ENCODE peak calls at places on chromosome 15, in five cellular contexts. One of them, this sample, is unnamed.
A peak's percentile ranks its signal among the peaks of the same experiment; 100 is the strongest.

GRCh38 chr15:70892912-70893560 is 410 bp downstream of the LRRC49 start:
- DNase-seq in tibial nerve: no peak
- DNase-seq in effector memory CD4-positive, alpha-beta T cell: no peak
- DNase-seq in stomach: no peak
- DNase-seq in psoas muscle: no peak
- DNase-seq in this sample: no peak

GRCh38 chr15:101453123-101454120 is 36.1 kb downstream of the PCSK6 start:
- DNase-seq in psoas muscle: no peak
- DNase-seq in effector memory CD4-positive, alpha-beta T cell: no peak
- DNase-seq in tibial nerve: no peak
- DNase-seq in stomach: no peak
- DNase-seq in this sample: no peak

GRCh38 chr15:62594017-62594416 is 428.9 kb upstream of the C2CD4B start:
- DNase-seq in psoas muscle: no peak
- DNase-seq in tibial nerve: no peak
- DNase-seq in stomach: no peak
- DNase-seq in effector memory CD4-positive, alpha-beta T cell: no peak
- DNase-seq in this sample: no peak

GRCh38 chr15:73982251-73982962 is 9.7 kb downstream of the STOML1 start:
- DNase-seq in effector memory CD4-positive, alpha-beta T cell: no peak
- DNase-seq in stomach: peak; percentile 72
- DNase-seq in tibial nerve: peak; percentile 72
- DNase-seq in psoas muscle: peak; percentile 93
- DNase-seq in this sample: no peak

GRCh38 chr15:98164573-98164972 is 204.1 kb downstream of the ARRDC4 start:
- DNase-seq in stomach: no peak
- DNase-seq in psoas muscle: no peak
- DNase-seq in effector memory CD4-positive, alpha-beta T cell: no peak
- DNase-seq in tibial nerve: no peak
- DNase-seq in this sample: no peak

GRCh38 chr15:74950078-74951000 is 6.2 kb downstream of the RPP25 start:
- DNase-seq in stomach: peak; percentile 85
- DNase-seq in tibial nerve: peak; percentile 95
- DNase-seq in effector memory CD4-positive, alpha-beta T cell: peak; percentile 65
- DNase-seq in psoas muscle: peak; percentile 68
- DNase-seq in this sample: peak; percentile 65

GRCh38 chr15:91383532-91383931 is 283.5 kb downstream of the SV2B start:
- DNase-seq in tibial nerve: no peak
- DNase-seq in stomach: no peak
- DNase-seq in psoas muscle: no peak
- DNase-seq in effector memory CD4-positive, alpha-beta T cell: no peak
- DNase-seq in this sample: no peak

GRCh38 chr15:62912808-62913207 is 129.7 kb upstream of the TPM1 start:
- DNase-seq in tibial nerve: no peak
- DNase-seq in psoas muscle: no peak
- DNase-seq in effector memory CD4-positive, alpha-beta T cell: no peak
- DNase-seq in stomach: no peak
- DNase-seq in this sample: no peak

GRCh38 chr15:76378691-76379090 is 42.1 kb downstream of the ISL2 start:
- DNase-seq in stomach: no peak
- DNase-seq in effector memory CD4-positive, alpha-beta T cell: no peak
- DNase-seq in psoas muscle: no peak
- DNase-seq in tibial nerve: no peak
- DNase-seq in this sample: no peak

GRCh38 chr15:101105059-101105851 is 146.6 kb downstream of the CHSY1 start:
- DNase-seq in psoas muscle: peak; percentile 37
- DNase-seq in effector memory CD4-positive, alpha-beta T cell: no peak
- DNase-seq in stomach: no peak
- DNase-seq in tibial nerve: no peak
- DNase-seq in this sample: no peak

GRCh38 chr15:79721256-79721655 is 175.6 kb downstream of the MTHFS start:
- DNase-seq in effector memory CD4-positive, alpha-beta T cell: no peak
- DNase-seq in stomach: no peak
- DNase-seq in tibial nerve: no peak
- DNase-seq in psoas muscle: no peak
- DNase-seq in this sample: no peak

GRCh38 chr15:31024330-31024729 is 32.9 kb upstream of the MTMR10 start:
- DNase-seq in stomach: no peak
- DNase-seq in effector memory CD4-positive, alpha-beta T cell: no peak
- DNase-seq in tibial nerve: no peak
- DNase-seq in psoas muscle: no peak
- DNase-seq in this sample: no peak

GRCh38 chr15:62809106-62809967 is 233.2 kb upstream of the TPM1 start:
- DNase-seq in psoas muscle: no peak
- DNase-seq in tibial nerve: no peak
- DNase-seq in effector memory CD4-positive, alpha-beta T cell: no peak
- DNase-seq in stomach: no peak
- DNase-seq in this sample: no peak

GRCh38 chr15:76162050-76162425 is 102.3 kb downstream of the TMEM266 start:
- DNase-seq in stomach: no peak
- DNase-seq in psoas muscle: no peak
- DNase-seq in effector memory CD4-positive, alpha-beta T cell: no peak
- DNase-seq in tibial nerve: no peak
- DNase-seq in this sample: no peak

GRCh38 chr15:56254270-56254669 is 10.6 kb upstream of the RFX7 start:
- DNase-seq in psoas muscle: no peak
- DNase-seq in stomach: no peak
- DNase-seq in effector memory CD4-positive, alpha-beta T cell: no peak
- DNase-seq in tibial nerve: no peak
- DNase-seq in this sample: no peak

GRCh38 chr15:36110659-36110993 is 468.8 kb upstream of the CDIN1 start:
- DNase-seq in psoas muscle: no peak
- DNase-seq in effector memory CD4-positive, alpha-beta T cell: no peak
- DNase-seq in stomach: no peak
- DNase-seq in tibial nerve: no peak
- DNase-seq in this sample: no peak

GRCh38 chr15:94487635-94488034 is 256.3 kb downstream of the MCTP2 start:
- DNase-seq in psoas muscle: no peak
- DNase-seq in effector memory CD4-positive, alpha-beta T cell: no peak
- DNase-seq in tibial nerve: no peak
- DNase-seq in stomach: no peak
- DNase-seq in this sample: no peak

GRCh38 chr15:96285306-96285705 is 45.2 kb upstream of the NR2F2 start:
- DNase-seq in tibial nerve: peak; percentile 48
- DNase-seq in effector memory CD4-positive, alpha-beta T cell: no peak
- DNase-seq in stomach: no peak
- DNase-seq in psoas muscle: no peak
- DNase-seq in this sample: no peak

GRCh38 chr15:98943609-98944111 is 63.9 kb downstream of the PGPEP1L start:
- DNase-seq in tibial nerve: peak; percentile 25
- DNase-seq in stomach: no peak
- DNase-seq in effector memory CD4-positive, alpha-beta T cell: no peak
- DNase-seq in psoas muscle: peak; percentile 92
- DNase-seq in this sample: no peak

GRCh38 chr15:92617197-92618037 is 38.2 kb downstream of the FAM174B start:
- DNase-seq in tibial nerve: peak; percentile 53
- DNase-seq in psoas muscle: peak; percentile 82
- DNase-seq in stomach: peak; percentile 92
- DNase-seq in effector memory CD4-positive, alpha-beta T cell: no peak
- DNase-seq in this sample: no peak

GRCh38 chr15:101641134-101641764 is 10.9 kb downstream of the TM2D3 start:
- DNase-seq in stomach: peak; percentile 81
- DNase-seq in effector memory CD4-positive, alpha-beta T cell: peak; percentile 69
- DNase-seq in psoas muscle: peak; percentile 76
- DNase-seq in tibial nerve: peak; percentile 89
- DNase-seq in this sample: peak; percentile 68

GRCh38 chr15:90808517-90808939 is 59.9 kb upstream of the FURIN start:
- DNase-seq in psoas muscle: no peak
- DNase-seq in effector memory CD4-positive, alpha-beta T cell: no peak
- DNase-seq in tibial nerve: no peak
- DNase-seq in stomach: no peak
- DNase-seq in this sample: no peak

GRCh38 chr15:42447599-42447998 is 43.3 kb downstream of the ZNF106 start:
- DNase-seq in stomach: no peak
- DNase-seq in effector memory CD4-positive, alpha-beta T cell: no peak
- DNase-seq in psoas muscle: no peak
- DNase-seq in tibial nerve: no peak
- DNase-seq in this sample: no peak

GRCh38 chr15:70617076-70617910 is 146.1 kb downstream of the UACA start:
- DNase-seq in psoas muscle: no peak
- DNase-seq in tibial nerve: no peak
- DNase-seq in effector memory CD4-positive, alpha-beta T cell: no peak
- DNase-seq in stomach: no peak
- DNase-seq in this sample: no peak

GRCh38 chr15:100727291-100727851 is 125.0 kb downstream of the ASB7 start:
- DNase-seq in tibial nerve: peak; percentile 2
- DNase-seq in effector memory CD4-positive, alpha-beta T cell: no peak
- DNase-seq in psoas muscle: no peak
- DNase-seq in stomach: no peak
- DNase-seq in this sample: no peak

DNA sequence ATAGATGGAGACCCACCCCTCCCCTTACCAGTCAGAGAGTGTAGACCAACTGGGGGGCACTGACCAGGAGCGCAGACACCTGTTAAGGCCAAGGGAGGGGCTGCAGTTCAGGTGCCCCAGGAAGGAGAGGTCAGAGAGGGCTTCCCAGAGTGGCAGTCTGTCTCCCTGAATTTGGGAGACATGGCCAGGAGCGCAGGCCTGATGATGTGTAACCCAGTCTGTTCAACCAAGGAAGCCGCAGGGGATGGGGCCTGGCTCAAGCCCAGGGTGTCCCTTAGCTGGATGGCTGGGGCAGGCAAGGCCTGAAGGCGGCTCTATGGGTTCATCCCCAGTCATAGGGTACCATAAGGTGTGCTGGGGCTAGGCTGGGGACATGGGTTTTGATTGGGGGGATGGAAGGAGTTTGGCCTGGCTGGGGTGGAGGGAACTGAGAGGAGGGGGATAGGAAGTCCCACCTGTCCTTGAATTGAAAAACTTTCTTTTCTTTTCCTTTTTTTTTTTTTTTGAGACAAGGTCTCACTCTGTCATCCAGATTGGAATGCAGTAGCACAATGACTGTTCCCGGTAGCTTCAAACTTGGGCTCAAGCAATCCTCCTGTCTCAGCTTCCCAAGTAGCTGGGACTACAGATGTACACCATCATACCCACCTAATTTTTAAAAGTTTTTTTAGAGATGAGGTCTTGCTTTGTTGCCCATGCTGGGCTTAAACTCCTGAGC is 75.7 kb downstream of the SMAD6 start:
- DNase-seq in psoas muscle: peak; percentile 36
- DNase-seq in stomach: no peak
- DNase-seq in effector memory CD4-positive, alpha-beta T cell: no peak
- DNase-seq in tibial nerve: no peak
- DNase-seq in this sample: no peak
- H3K36me3 ChIP-seq in psoas muscle: no peaks in the 10 kb centered on the region
- H3K36me3 ChIP-seq in stomach: peaks cover 11% of the 10 kb centered on the region
- H3K36me3 ChIP-seq in effector memory CD4-positive, alpha-beta T cell: no peaks in the 10 kb centered on the region
- H3K36me3 ChIP-seq in tibial nerve: no peaks in the 10 kb centered on the region
- H3K36me3 ChIP-seq in this sample: no peaks in the 10 kb centered on the region

GRCh38 chr15:40061212-40061901 is 22.4 kb upstream of the SRP14 start:
- DNase-seq in psoas muscle: no peak
- DNase-seq in effector memory CD4-positive, alpha-beta T cell: no peak
- DNase-seq in tibial nerve: no peak
- DNase-seq in stomach: no peak
- DNase-seq in this sample: no peak
- H3K4me1 ChIP-seq in psoas muscle: peaks cover 32% of the 10 kb centered on the region
- H3K4me1 ChIP-seq in effector memory CD4-positive, alpha-beta T cell: peaks cover 3% of the 10 kb centered on the region
- H3K4me1 ChIP-seq in tibial nerve: no peaks in the 10 kb centered on the region
- H3K4me1 ChIP-seq in stomach: no peaks in the 10 kb centered on the region
- H3K4me1 ChIP-seq in this sample: peaks cover 7% of the 10 kb centered on the region

GRCh38 chr15:59131955-59132562 is 27.1 kb downstream of the CCNB2 start:
- DNase-seq in psoas muscle: no peak
- DNase-seq in stomach: no peak
- DNase-seq in tibial nerve: no peak
- DNase-seq in effector memory CD4-positive, alpha-beta T cell: no peak
- DNase-seq in this sample: no peak

GRCh38 chr15:59133921-59134427 is 29.0 kb downstream of the CCNB2 start:
- DNase-seq in tibial nerve: no peak
- DNase-seq in stomach: no peak
- DNase-seq in psoas muscle: no peak
- DNase-seq in effector memory CD4-positive, alpha-beta T cell: no peak
- DNase-seq in this sample: no peak

DNA sequence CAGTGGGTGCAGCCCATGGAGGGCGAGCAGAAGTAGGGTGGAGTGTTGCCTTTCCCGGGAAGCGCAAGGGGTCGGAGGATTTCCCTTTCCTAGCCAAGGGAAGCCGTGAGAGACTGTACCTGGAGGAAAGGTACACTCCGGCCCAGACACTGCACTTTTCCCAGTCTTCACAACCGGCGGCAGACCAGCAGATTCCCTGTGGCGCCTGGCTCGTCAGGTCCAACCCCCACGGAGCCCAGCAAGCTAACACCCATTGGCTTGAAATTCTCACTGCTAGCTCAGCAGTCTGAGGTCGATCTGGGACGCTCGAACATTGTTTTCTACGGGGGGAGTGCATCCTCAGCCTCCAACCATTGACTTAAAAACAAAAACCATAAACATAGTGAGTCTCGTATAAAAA is 26.5 kb downstream of the CCNB2 start:
- DNase-seq in effector memory CD4-positive, alpha-beta T cell: no peak
- DNase-seq in tibial nerve: no peak
- DNase-seq in stomach: no peak
- DNase-seq in psoas muscle: no peak
- DNase-seq in this sample: no peak
- H3K36me3 ChIP-seq in effector memory CD4-positive, alpha-beta T cell: no peaks in the 10 kb centered on the region
- H3K36me3 ChIP-seq in tibial nerve: no peaks in the 10 kb centered on the region
- H3K36me3 ChIP-seq in stomach: peaks cover 44% of the 10 kb centered on the region
- H3K36me3 ChIP-seq in psoas muscle: peaks cover 4% of the 10 kb centered on the region
- H3K36me3 ChIP-seq in this sample: no peaks in the 10 kb centered on the region

DNA sequence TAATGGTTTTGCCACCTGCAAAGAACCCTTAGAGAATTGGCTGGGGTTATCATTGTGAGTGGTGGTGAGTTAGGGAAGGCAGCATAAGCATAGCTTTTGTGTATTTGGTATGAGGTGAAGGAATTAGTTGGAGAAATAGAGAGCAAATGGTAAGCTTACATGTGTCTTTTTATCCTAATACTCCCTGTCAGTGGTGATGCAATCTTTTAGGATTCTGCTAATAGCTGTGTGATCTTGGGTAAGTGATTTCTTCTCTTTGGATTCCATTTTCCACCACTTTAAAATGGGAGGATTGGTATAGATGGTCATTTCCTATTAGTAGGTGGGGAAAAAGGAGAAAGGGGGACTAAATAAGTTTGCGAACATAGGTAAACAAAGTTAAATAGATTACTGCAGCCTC is 30.9 kb downstream of the PIAS1 start:
- DNase-seq in tibial nerve: no peak
- DNase-seq in psoas muscle: no peak
- DNase-seq in effector memory CD4-positive, alpha-beta T cell: no peak
- DNase-seq in stomach: no peak
- DNase-seq in this sample: no peak
- H3K4me1 ChIP-seq in tibial nerve: peaks cover 74% of the 10 kb centered on the region
- H3K4me1 ChIP-seq in psoas muscle: peaks cover 57% of the 10 kb centered on the region
- H3K4me1 ChIP-seq in effector memory CD4-positive, alpha-beta T cell: no peaks in the 10 kb centered on the region
- H3K4me1 ChIP-seq in stomach: peaks cover 51% of the 10 kb centered on the region
- H3K4me1 ChIP-seq in this sample: peaks cover 37% of the 10 kb centered on the region

DNA sequence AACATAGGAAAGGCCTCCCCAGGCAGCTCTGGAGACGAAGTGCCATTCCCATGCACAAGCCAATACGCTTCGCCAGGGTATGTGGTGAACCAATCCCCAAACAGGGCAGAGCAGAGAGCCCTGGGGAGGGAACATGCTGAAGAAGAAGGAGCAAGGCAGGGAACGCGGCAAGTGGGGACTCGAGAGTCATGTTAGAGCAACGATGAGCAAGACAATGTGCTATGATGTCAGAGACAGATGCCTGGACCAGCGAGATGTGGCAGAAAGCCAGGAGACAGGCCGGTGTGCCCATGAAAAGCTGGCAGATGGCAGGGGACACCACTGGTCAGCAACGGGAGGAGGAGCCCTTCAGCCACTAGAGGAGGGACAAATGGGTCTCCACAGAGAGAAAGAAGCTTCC is 39.6 kb downstream of the NIPA2 start:
- DNase-seq in tibial nerve: no peak
- DNase-seq in effector memory CD4-positive, alpha-beta T cell: no peak
- DNase-seq in stomach: no peak
- DNase-seq in psoas muscle: no peak
- DNase-seq in this sample: no peak
- H3K36me3 ChIP-seq in tibial nerve: peaks cover 5% of the 10 kb centered on the region
- H3K36me3 ChIP-seq in effector memory CD4-positive, alpha-beta T cell: peaks cover 3% of the 10 kb centered on the region
- H3K36me3 ChIP-seq in stomach: peaks cover 99% of the 10 kb centered on the region
- H3K36me3 ChIP-seq in psoas muscle: no peaks in the 10 kb centered on the region
- H3K36me3 ChIP-seq in this sample: no peaks in the 10 kb centered on the region